ENCODE peak calls at places on chromosomes 7 and 10, in seven cellular contexts. G, L, T, E, M, Y and R are unnamed samples.

GRCh38 chr10:73293461-73293860 is 41.0 kb upstream of the MRPS16 start:
- DNase-seq in G (no peak), L (no peak), T (no peak), E (no peak), M (no peak), Y (no peak), R (no peak)

GRCh38 chr10:47381427-47382379 is 2.4 kb downstream of the ZNF488 start:
- DNase-seq in G (peak; percentile 17), L (peak; percentile 2), T (peak; percentile 9), E (no peak), M (peak; percentile 25), Y (no peak), R (no peak)

GRCh38 chr7:112167144-112167543 is 39.1 kb downstream of the DOCK4 start:
- DNase-seq in G (no peak), L (no peak), T (no peak), E (no peak), M (no peak), Y (no peak), R (no peak)

GRCh38 chr10:61902448-61903183 is 1.1 kb downstream of the ARID5B start:
- DNase-seq in G (peak; percentile 72), L (peak; percentile 63), T (peak; percentile 57), E (peak; percentile 61), M (peak; percentile 55), Y (peak; percentile 52), R (peak; percentile 23)

GRCh38 chr7:150976529-150977381 is 1.4 kb downstream of the KCNH2 start:
- DNase-seq in G (no peak), L (no peak), T (no peak), E (no peak), M (no peak), Y (no peak), R (no peak)

GRCh38 chr10:51733061-51733460 is 33.7 kb upstream of the CSTF2T start:
- DNase-seq in G (no peak), L (no peak), T (no peak), E (no peak), M (no peak), Y (no peak), R (no peak)

GRCh38 chr7:113086431-113086888 is at the start of gene GPR85:
- DNase-seq in G (no peak), L (no peak), T (peak; percentile 29), E (peak; percentile 37), M (peak; percentile 77), Y (peak; percentile 23), R (peak; percentile 66)

GRCh38 chr10:60627778-60628773 is 150.2 kb upstream of the CDK1 start:
- DNase-seq in G (no peak), L (no peak), T (no peak), E (no peak), M (no peak), Y (no peak), R (no peak)

GRCh38 chr10:110857265-110858158 is 14.2 kb upstream of the PDCD4 start:
- DNase-seq in G (peak; percentile 79), L (peak; percentile 16), T (no peak), E (no peak), M (no peak), Y (no peak), R (no peak)
- TF ChIP-seq CTCF in G (no peak), L (no peak), T (no peak), E (no peak), M (no peak), Y (no peak), R (no peak)

GRCh38 chr10:7826971-7827370 is 8.7 kb downstream of the TAF3 start:
- DNase-seq in G (no peak), L (no peak), T (no peak), E (no peak), M (no peak), Y (no peak), R (no peak)
- TF ChIP-seq CTCF in G (no peak), L (no peak), T (no peak), E (no peak), M (no peak), Y (no peak), R (no peak)

GRCh38 chr10:36538945-36539586 is 586.3 kb upstream of the ANKRD30A start:
- DNase-seq in G (no peak), L (no peak), T (no peak), E (no peak), M (no peak), Y (no peak), R (no peak)
- TF ChIP-seq CTCF in G (no peak), L (no peak), T (no peak), E (no peak), M (no peak), Y (no peak), R (no peak)

GRCh38 chr10:86335831-86336230 is 30.8 kb downstream of the GRID1 start:
- DNase-seq in G (no peak), L (no peak), T (no peak), E (no peak), M (no peak), Y (no peak), R (no peak)

GRCh38 chr10:86336341-86336740 is 30.3 kb downstream of the GRID1 start:
- DNase-seq in G (no peak), L (no peak), T (no peak), E (no peak), M (no peak), Y (no peak), R (no peak)

GRCh38 chr10:86335257-86335656 is 31.3 kb downstream of the GRID1 start:
- DNase-seq in G (no peak), L (no peak), T (no peak), E (no peak), M (no peak), Y (no peak), R (no peak)

GRCh38 chr10:86333813-86334514 is 32.6 kb downstream of the GRID1 start:
- DNase-seq in G (no peak), L (no peak), T (no peak), E (no peak), M (no peak), Y (no peak), R (no peak)

GRCh38 chr10:86334515-86335085 is 32.0 kb downstream of the GRID1 start:
- DNase-seq in G (no peak), L (no peak), T (no peak), E (no peak), M (no peak), Y (peak; percentile 43), R (no peak)
- TF ChIP-seq CTCF in G (no peak), L (no peak), T (no peak), E (no peak), M (no peak), Y (peak; percentile 23), R (no peak)

GRCh38 chr7:6272481-6273323 is at the start of gene CYTH3:
- DNase-seq in G (peak; percentile 82), L (peak; percentile 72), T (peak; percentile 66), E (peak; percentile 100), M (peak; percentile 88), Y (peak; percentile 97), R (peak; percentile 74)

GRCh38 chr7:6273380-6273837 is 985 bp upstream of the CYTH3 start:
- DNase-seq in G (peak; percentile 91), L (no peak), T (no peak), E (no peak), M (peak; percentile 56), Y (no peak), R (no peak)

GRCh38 chr7:6271694-6272371 is 591 bp downstream of the CYTH3 start:
- DNase-seq in G (peak; percentile 51), L (peak; percentile 15), T (no peak), E (peak; percentile 61), M (peak; percentile 51), Y (peak; percentile 36), R (peak; percentile 27)

GRCh38 chr7:6269527-6269926 is 2.9 kb downstream of the CYTH3 start:
- DNase-seq in G (no peak), L (no peak), T (no peak), E (no peak), M (no peak), Y (no peak), R (no peak)

DNA sequence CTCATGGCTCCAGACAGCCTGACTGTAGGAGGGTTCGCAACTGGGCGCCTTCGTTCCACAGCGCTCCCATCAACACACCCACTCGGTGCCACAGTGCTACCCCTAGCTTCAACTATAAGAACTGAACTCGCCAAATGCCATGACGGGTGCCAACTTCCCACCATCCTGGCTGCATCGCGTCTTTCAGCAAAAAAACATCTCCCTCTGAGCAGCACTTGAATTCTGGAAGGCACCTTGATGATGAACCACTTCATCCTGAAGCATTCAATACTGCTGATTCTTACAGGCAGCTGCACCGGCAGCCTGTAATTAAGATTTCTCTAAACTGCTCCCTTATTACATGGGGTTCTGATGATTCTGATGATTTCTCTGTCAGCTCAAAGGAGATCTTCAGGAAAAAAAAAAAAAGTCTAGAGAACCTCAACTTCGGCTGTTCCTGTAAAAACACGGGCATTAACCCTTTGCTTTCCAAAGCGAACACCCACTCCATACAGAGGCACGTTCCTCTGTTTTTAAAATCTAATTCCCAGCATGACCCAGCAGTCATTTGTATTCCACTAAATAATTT is 1.2 kb downstream of the CYTH3 start:
- DNase-seq in G (peak; percentile 61), L (peak; percentile 42), T (peak; percentile 76), E (peak; percentile 48), M (no peak), Y (peak; percentile 76), R (no peak)
- TF ChIP-seq CTCF in G (peak; percentile 30), L (peak; percentile 0), T (peak; percentile 47), E (no peak), M (no peak), Y (peak; percentile 47), R (peak; percentile 26)

GRCh38 chr10:28984431-28984830 is 304.4 kb upstream of the LYZL1 start:
- DNase-seq in G (peak; percentile 60), L (no peak), T (peak; percentile 94), E (no peak), M (no peak), Y (peak; percentile 84), R (no peak)

GRCh38 chr10:28986117-28986792 is 302.6 kb upstream of the LYZL1 start:
- DNase-seq in G (no peak), L (no peak), T (no peak), E (no peak), M (no peak), Y (no peak), R (no peak)

GRCh38 chr10:28986856-28987255 is 302.0 kb upstream of the LYZL1 start:
- DNase-seq in G (no peak), L (no peak), T (no peak), E (no peak), M (no peak), Y (no peak), R (no peak)

GRCh38 chr10:28983799-28984198 is 305.1 kb upstream of the LYZL1 start:
- DNase-seq in G (no peak), L (no peak), T (no peak), E (no peak), M (no peak), Y (no peak), R (no peak)

GRCh38 chr10:28985137-28985885 is 303.6 kb upstream of the LYZL1 start:
- DNase-seq in G (no peak), L (no peak), T (no peak), E (no peak), M (no peak), Y (no peak), R (no peak)
- TF ChIP-seq CTCF in G (no peak), L (no peak), T (no peak), E (no peak), M (no peak), Y (no peak), R (no peak)